ENCODE peak calls at places on chromosomes 12 and 14, in six cellular contexts. F, L, M, C, O and X are unnamed samples.

GRCh38 chr12:11807453-11807852 is 158.0 kb downstream of the ETV6 start:
- DNase-seq in M (no peak), O (no peak), L (no peak), C (no peak), F (no peak), X (no peak)

GRCh38 chr12:127629066-127629820 is 637.7 kb upstream of the TMEM132C start:
- DNase-seq in M (peak), F (no peak), C (no peak), L (no peak), O (no peak), X (no peak)

GRCh38 chr12:64145226-64145625 is 76.9 kb downstream of the KICS2 start:
- DNase-seq in C (no peak), F (no peak), O (no peak), L (no peak), M (no peak), X (no peak)

GRCh38 chr12:5467941-5468340 is 36.0 kb downstream of the NTF3 start:
- DNase-seq in L (no peak), M (no peak), C (no peak), F (no peak), O (no peak), X (no peak)

GRCh38 chr14:95895720-95896119 is 19.1 kb downstream of the TUNAR start:
- DNase-seq in M (no peak), L (no peak), C (no peak), F (no peak), O (no peak), X (no peak)

GRCh38 chr12:80716711-80717469 is at the start of gene MYF5:
- DNase-seq in C (no peak), F (no peak), M (no peak), O (no peak), L (no peak), X (no peak)

GRCh38 chr14:55151601-55152000 is 22.5 kb downstream of the LGALS3 start:
- DNase-seq in C (no peak), L (no peak), M (no peak), F (no peak), O (no peak), X (no peak)

GRCh38 chr14:92531151-92531873 is 17.7 kb downstream of the RIN3 start:
- DNase-seq in F (peak), O (no peak), L (no peak), C (no peak), M (no peak), X (no peak)

DNA sequence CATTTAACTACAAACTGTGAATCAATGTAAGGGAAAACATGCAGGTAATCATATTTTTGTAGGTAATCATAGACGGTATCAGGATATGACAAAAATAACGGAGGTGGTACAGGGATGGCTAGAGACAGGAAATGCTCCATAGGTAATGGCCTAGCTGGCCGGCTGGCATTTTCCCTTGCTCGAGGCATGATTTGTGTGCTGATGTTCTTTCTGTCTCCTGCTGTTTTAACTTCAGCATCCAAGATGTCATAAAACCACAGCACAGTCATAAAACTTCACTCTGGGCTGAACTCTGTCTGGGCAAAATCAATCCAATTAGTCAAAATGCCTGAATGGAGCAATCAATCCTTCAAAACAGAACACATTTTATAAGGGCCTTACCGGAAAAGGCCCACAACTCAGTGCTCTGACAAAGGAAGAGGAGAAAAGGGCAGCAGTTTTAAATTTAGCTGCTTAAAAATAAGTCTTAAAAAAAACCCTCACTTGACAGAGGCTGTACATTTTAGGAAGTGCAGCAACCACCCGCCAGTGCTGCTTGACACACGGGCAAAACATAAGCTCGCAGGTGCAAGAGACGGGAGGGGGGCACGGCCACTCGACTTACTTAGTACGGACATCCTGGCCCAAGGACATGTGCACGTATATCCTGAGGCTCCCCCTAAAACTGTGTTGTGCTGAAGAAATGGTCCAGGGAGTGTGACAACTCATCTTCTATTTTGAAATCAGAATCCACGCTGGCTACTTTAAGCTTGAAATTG is 40.5 kb upstream of the GPR68 start:
- DNase-seq in C (no peak), M (no peak), O (no peak), L (no peak), F (no peak), X (peak)
- TF ChIP-seq CTCF in C (no peak), M (no peak), O (no peak), L (no peak), F (no peak), X (no peak)

DNA sequence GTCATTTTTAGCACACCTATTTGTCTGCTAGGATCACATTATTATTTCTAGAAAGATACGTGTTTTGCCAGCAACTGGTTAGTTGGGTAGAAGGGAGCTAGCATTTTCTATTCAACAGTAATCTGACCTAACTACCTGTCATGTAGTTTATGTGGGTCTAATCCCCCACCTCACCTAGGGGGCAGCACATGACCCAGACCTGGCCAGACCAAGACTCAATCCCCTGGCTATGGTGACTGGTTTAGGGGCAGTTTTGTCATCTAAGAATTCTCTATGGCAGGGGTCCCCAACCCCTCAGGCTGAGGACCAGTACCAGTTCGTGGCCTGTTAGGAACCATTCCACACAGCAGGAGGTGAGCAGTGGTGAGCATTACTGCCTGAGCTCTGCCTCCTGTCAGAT is 29.5 kb upstream of the EVL start:
- DNase-seq in C (no peak), L (no peak), M (no peak), F (no peak), O (no peak), X (no peak)
- TF ChIP-seq CTCF in C (no peak), L (no peak), M (no peak), F (no peak), O (no peak), X (no peak)

GRCh38 chr14:105290598-105291356 is 10.0 kb downstream of the BRF1 start:
- DNase-seq in C (no peak), L (no peak), F (peak), M (no peak), O (no peak), X (no peak)
- TF ChIP-seq CTCF in C (no peak), L (no peak), F (no peak), M (no peak), O (no peak), X (no peak)

DNA sequence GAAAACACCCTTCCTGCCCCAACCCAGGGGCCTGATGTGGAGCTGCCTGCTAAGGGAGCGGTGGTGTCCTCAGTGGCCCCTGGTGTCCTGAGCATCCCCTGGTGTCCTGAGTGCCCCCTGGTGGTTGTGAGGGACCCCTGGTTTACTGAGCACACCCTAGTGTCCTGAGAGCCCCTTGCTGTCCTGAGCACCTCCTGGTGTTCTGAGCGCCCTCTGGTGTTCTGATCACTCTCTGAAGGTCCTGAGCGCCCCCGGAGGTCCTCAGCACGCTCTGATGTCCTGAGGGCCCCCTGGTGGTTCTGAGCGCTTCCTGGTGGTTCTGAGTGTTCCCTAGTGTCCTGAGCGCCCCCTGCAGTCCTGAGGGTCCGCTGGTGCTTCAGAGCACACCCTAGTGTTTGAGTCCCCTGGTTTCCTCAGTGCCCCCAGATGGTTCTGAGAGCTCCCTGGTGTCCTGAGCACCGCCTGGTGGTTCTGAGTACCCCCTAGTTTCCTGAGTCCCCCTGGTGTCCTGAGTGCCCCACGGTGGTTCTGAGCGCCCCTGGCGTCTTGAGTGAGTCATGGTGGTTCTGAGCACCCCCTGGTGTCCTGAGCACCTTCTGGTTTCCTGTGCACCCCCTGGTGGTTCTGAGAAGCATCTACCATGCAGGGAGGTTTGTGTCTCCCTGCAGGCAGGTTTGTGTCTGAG is 1004.2 kb downstream of the TMEM121 start:
- DNase-seq in O (no peak), L (no peak), C (no peak), F (peak), M (no peak), X (no peak)
- TF ChIP-seq CTCF in O (no peak), L (no peak), C (no peak), F (peak), M (no peak), X (no peak)